ENCODE peak calls at places on chromosomes 12 and 14, in seven cellular contexts. R is AG04449; L is CD8-positive, alpha-beta memory T cell; T is mesendoderm; H is left ventricle myocardium superior; X is left ventricle myocardium inferior; B is Right ventricle myocardium superior. Q is an unnamed sample.

GRCh38 chr12:52246720-52247621 is 13.9 kb downstream of the KRT7 start:
- DNase-seq in H (no peak), L (no peak), B (no peak), X (no peak), T (peak; percentile 58), R (no peak), Q (no peak)

GRCh38 chr12:105357162-105357691 is 26.7 kb downstream of the C12orf75 start:
- DNase-seq in L (no peak), X (no peak), R (no peak), T (no peak), B (no peak), H (no peak), Q (no peak)

GRCh38 chr12:99455350-99456037 is 192.1 kb upstream of the GARIN6 start:
- DNase-seq in T (peak; percentile 93), L (no peak), B (no peak), R (peak; percentile 2), X (no peak), H (no peak), Q (peak; percentile 100)

GRCh38 chr12:108238474-108238873 is 100.6 kb downstream of the CMKLR1 start:
- DNase-seq in H (no peak), X (no peak), L (no peak), R (no peak), B (no peak), T (no peak), Q (no peak)

GRCh38 chr14:63652406-63652805 is 10.7 kb upstream of the WDR89 start:
- DNase-seq in B (no peak), R (no peak), L (no peak), X (no peak), T (no peak), H (no peak), Q (no peak)

GRCh38 chr12:92506460-92506859 is 196.3 kb upstream of the PLEKHG7 start:
- DNase-seq in B (no peak), L (no peak), R (no peak), X (no peak), H (no peak), T (peak; percentile 35), Q (peak; percentile 70)

GRCh38 chr12:131827961-131828534 is at the start of gene MMP17:
- DNase-seq in T (peak; percentile 77), L (peak; percentile 20), R (no peak), B (peak; percentile 74), X (peak; percentile 61), H (peak; percentile 74), Q (peak; percentile 85)

GRCh38 chr14:51395361-51395849 is 155.4 kb downstream of the TMX1 start:
- DNase-seq in L (no peak), R (peak; percentile 74), B (peak; percentile 68), T (peak; percentile 11), H (peak; percentile 74), X (peak; percentile 65), Q (peak; percentile 79)

GRCh38 chr12:6326316-6326959 is 15.4 kb downstream of the TNFRSF1A start:
- DNase-seq in L (no peak), H (peak; percentile 68), B (peak; percentile 64), R (no peak), X (peak; percentile 53), T (peak; percentile 94), Q (peak; percentile 92)

GRCh38 chr12:99619389-99620158 is 28.0 kb upstream of the GARIN6 start:
- DNase-seq in H (no peak), X (no peak), R (no peak), T (peak; percentile 74), B (no peak), L (no peak), Q (peak; percentile 76)

GRCh38 chr12:53538209-53538689 is 31.0 kb upstream of the NPFF start:
- DNase-seq in X (no peak), T (peak; percentile 64), R (peak; percentile 21), L (no peak), B (no peak), H (no peak), Q (peak; percentile 72)

GRCh38 chr14:100577321-100577985 is 9.8 kb downstream of the BEGAIN start:
- DNase-seq in X (peak; percentile 10), B (peak; percentile 38), R (no peak), H (peak; percentile 23), T (no peak), L (no peak), Q (no peak)

GRCh38 chr12:30026621-30027234 is 243.0 kb upstream of the TMTC1 start:
- DNase-seq in H (no peak), X (no peak), B (no peak), T (no peak), L (no peak), R (peak; percentile 44), Q (peak; percentile 81)

GRCh38 chr12:64057706-64058105 is 164.4 kb downstream of the KICS2 start:
- DNase-seq in B (no peak), T (no peak), H (no peak), R (no peak), X (no peak), L (no peak), Q (no peak)

GRCh38 chr12:92192361-92192760 is 46.7 kb upstream of the BTG1 start:
- DNase-seq in H (no peak), T (no peak), R (no peak), L (no peak), B (no peak), X (no peak), Q (no peak)

GRCh38 chr12:16833376-16833775 is 227.4 kb upstream of the LMO3 start:
- DNase-seq in R (no peak), X (no peak), L (no peak), T (no peak), B (no peak), H (no peak), Q (no peak)

GRCh38 chr14:33657478-33657877 is 293.4 kb downstream of the EGLN3 start:
- DNase-seq in X (no peak), H (no peak), L (no peak), B (no peak), R (no peak), T (no peak), Q (no peak)

GRCh38 chr14:65000868-65001600 is 14.3 kb downstream of the FNTB start:
- DNase-seq in B (no peak), R (peak; percentile 29), L (no peak), X (no peak), T (no peak), H (no peak), Q (no peak)

GRCh38 chr12:14260011-14260993 is 105.2 kb upstream of the ATF7IP start:
- DNase-seq in L (no peak), H (peak; percentile 92), R (peak; percentile 78), X (peak; percentile 91), B (peak; percentile 94), T (peak; percentile 99), Q (peak; percentile 100)

GRCh38 chr12:44748950-44749468 is 127.1 kb downstream of the NELL2 start:
- DNase-seq in T (no peak), B (no peak), L (no peak), H (no peak), R (no peak), X (no peak), Q (no peak)

Q was measured in islet precursor cell.